ENCODE peak calls at places on chromosomes 3 and 15, in six cellular contexts. One of them, this sample, is unnamed.

GRCh38 chr3:147775411-147775810 is 366.2 kb downstream of the ZIC1 start:
- DNase-seq in cardiac muscle cell: no peak
- DNase-seq in AG09309: no peak
- DNase-seq in upper lobe of left lung: no peak
- DNase-seq in heart left ventricle: no peak
- DNase-seq in MCF 10A: no peak
- DNase-seq in this sample: no peak

GRCh38 chr15:79089331-79089889 is 1.2 kb downstream of the RASGRF1 start:
- DNase-seq in cardiac muscle cell: peak
- DNase-seq in AG09309: no peak
- DNase-seq in upper lobe of left lung: peak
- DNase-seq in heart left ventricle: no peak
- DNase-seq in MCF 10A: no peak
- DNase-seq in this sample: no peak

GRCh38 chr15:40926659-40927496 is 2.3 kb upstream of the DLL4 start:
- DNase-seq in cardiac muscle cell: no peak
- DNase-seq in AG09309: no peak
- DNase-seq in upper lobe of left lung: no peak
- DNase-seq in heart left ventricle: no peak
- DNase-seq in MCF 10A: no peak
- DNase-seq in this sample: no peak

GRCh38 chr3:159859836-159860235 is 128.8 kb upstream of the IL12A start:
- DNase-seq in cardiac muscle cell: no peak
- DNase-seq in AG09309: no peak
- DNase-seq in upper lobe of left lung: no peak
- DNase-seq in heart left ventricle: no peak
- DNase-seq in MCF 10A: no peak
- DNase-seq in this sample: no peak

GRCh38 chr3:146972726-146973125 is 367.6 kb upstream of the PLSCR5 start:
- DNase-seq in cardiac muscle cell: no peak
- DNase-seq in AG09309: peak
- DNase-seq in upper lobe of left lung: no peak
- DNase-seq in heart left ventricle: no peak
- DNase-seq in MCF 10A: no peak
- DNase-seq in this sample: no peak

GRCh38 chr15:58387130-58387529 is 44.7 kb upstream of the LIPC start:
- DNase-seq in cardiac muscle cell: no peak
- DNase-seq in AG09309: peak
- DNase-seq in upper lobe of left lung: no peak
- DNase-seq in heart left ventricle: no peak
- DNase-seq in MCF 10A: no peak
- DNase-seq in this sample: no peak

GRCh38 chr3:167497903-167498302 is 24.1 kb upstream of the SERPINI2 start:
- DNase-seq in cardiac muscle cell: no peak
- DNase-seq in AG09309: no peak
- DNase-seq in upper lobe of left lung: no peak
- DNase-seq in heart left ventricle: no peak
- DNase-seq in MCF 10A: no peak
- DNase-seq in this sample: no peak

GRCh38 chr3:187628169-187628568 is 42.0 kb downstream of the SST start:
- DNase-seq in cardiac muscle cell: peak
- DNase-seq in AG09309: no peak
- DNase-seq in upper lobe of left lung: no peak
- DNase-seq in heart left ventricle: no peak
- DNase-seq in MCF 10A: no peak
- DNase-seq in this sample: no peak

GRCh38 chr3:156548041-156548687 is 6.8 kb downstream of the SSR3 start:
- DNase-seq in cardiac muscle cell: peak
- DNase-seq in AG09309: no peak
- DNase-seq in upper lobe of left lung: no peak
- DNase-seq in heart left ventricle: no peak
- DNase-seq in MCF 10A: no peak
- DNase-seq in this sample: no peak

GRCh38 chr3:42490243-42490642 is 12.2 kb upstream of the VIPR1 start:
- DNase-seq in cardiac muscle cell: peak
- DNase-seq in AG09309: no peak
- DNase-seq in upper lobe of left lung: peak
- DNase-seq in heart left ventricle: peak
- DNase-seq in MCF 10A: peak
- DNase-seq in this sample: peak

GRCh38 chr15:77546050-77546501 is 86.6 kb downstream of the LINGO1 start:
- DNase-seq in cardiac muscle cell: peak
- DNase-seq in AG09309: peak
- DNase-seq in upper lobe of left lung: no peak
- DNase-seq in heart left ventricle: peak
- DNase-seq in MCF 10A: peak
- DNase-seq in this sample: no peak

GRCh38 chr3:172341482-172342059 is 106.7 kb downstream of the GHSR start:
- DNase-seq in cardiac muscle cell: peak
- DNase-seq in AG09309: no peak
- DNase-seq in upper lobe of left lung: no peak
- DNase-seq in heart left ventricle: no peak
- DNase-seq in MCF 10A: peak
- DNase-seq in this sample: no peak

GRCh38 chr3:66153471-66153870 is 67.3 kb upstream of the SLC25A26 start:
- DNase-seq in cardiac muscle cell: peak
- DNase-seq in AG09309: no peak
- DNase-seq in upper lobe of left lung: no peak
- DNase-seq in heart left ventricle: no peak
- DNase-seq in MCF 10A: no peak
- DNase-seq in this sample: no peak

GRCh38 chr15:66454143-66454542 is 43.4 kb downstream of the SNAPC5 start:
- DNase-seq in cardiac muscle cell: no peak
- DNase-seq in AG09309: no peak
- DNase-seq in upper lobe of left lung: no peak
- DNase-seq in heart left ventricle: no peak
- DNase-seq in MCF 10A: peak
- DNase-seq in this sample: no peak

GRCh38 chr3:154981201-154981600 is 98.9 kb upstream of the MME start:
- DNase-seq in cardiac muscle cell: no peak
- DNase-seq in AG09309: no peak
- DNase-seq in upper lobe of left lung: no peak
- DNase-seq in heart left ventricle: no peak
- DNase-seq in MCF 10A: no peak
- DNase-seq in this sample: no peak

GRCh38 chr15:28106294-28107110 is 7.4 kb upstream of the OCA2 start:
- DNase-seq in cardiac muscle cell: peak
- DNase-seq in AG09309: no peak
- DNase-seq in upper lobe of left lung: no peak
- DNase-seq in heart left ventricle: no peak
- DNase-seq in MCF 10A: no peak
- DNase-seq in this sample: no peak

GRCh38 chr15:52076889-52077781 is 35.4 kb downstream of the BCL2L10 start:
- DNase-seq in cardiac muscle cell: no peak
- DNase-seq in AG09309: no peak
- DNase-seq in upper lobe of left lung: no peak
- DNase-seq in heart left ventricle: no peak
- DNase-seq in MCF 10A: peak
- DNase-seq in this sample: no peak

GRCh38 chr3:70815817-70816216 is 503.4 kb upstream of the MDFIC2 start:
- DNase-seq in cardiac muscle cell: no peak
- DNase-seq in AG09309: no peak
- DNase-seq in upper lobe of left lung: no peak
- DNase-seq in heart left ventricle: no peak
- DNase-seq in MCF 10A: peak
- DNase-seq in this sample: no peak

GRCh38 chr15:39942753-39943150 is 8.8 kb downstream of the EIF2AK4 start:
- DNase-seq in cardiac muscle cell: no peak
- DNase-seq in AG09309: no peak
- DNase-seq in upper lobe of left lung: no peak
- DNase-seq in heart left ventricle: no peak
- DNase-seq in MCF 10A: no peak
- DNase-seq in this sample: no peak

GRCh38 chr15:67906382-67906781 is 66.5 kb upstream of the RNU6-1 start:
- DNase-seq in cardiac muscle cell: no peak
- DNase-seq in AG09309: no peak
- DNase-seq in upper lobe of left lung: no peak
- DNase-seq in heart left ventricle: no peak
- DNase-seq in MCF 10A: no peak
- DNase-seq in this sample: no peak

GRCh38 chr3:130849111-130849552 is 44.8 kb upstream of the ATP2C1 start:
- DNase-seq in cardiac muscle cell: no peak
- DNase-seq in AG09309: no peak
- DNase-seq in upper lobe of left lung: peak
- DNase-seq in heart left ventricle: peak
- DNase-seq in MCF 10A: peak
- DNase-seq in this sample: no peak

GRCh38 chr15:51803961-51804360 is 25.5 kb upstream of the TMOD3 start:
- DNase-seq in cardiac muscle cell: no peak
- DNase-seq in AG09309: no peak
- DNase-seq in upper lobe of left lung: no peak
- DNase-seq in heart left ventricle: no peak
- DNase-seq in MCF 10A: no peak
- DNase-seq in this sample: no peak

GRCh38 chr3:132783152-132783551 is 60.9 kb upstream of the NPHP3 start:
- DNase-seq in cardiac muscle cell: no peak
- DNase-seq in AG09309: no peak
- DNase-seq in upper lobe of left lung: no peak
- DNase-seq in heart left ventricle: no peak
- DNase-seq in MCF 10A: no peak
- DNase-seq in this sample: no peak

GRCh38 chr3:187264051-187264450 is 27.5 kb downstream of the MASP1 start:
- DNase-seq in cardiac muscle cell: peak
- DNase-seq in AG09309: no peak
- DNase-seq in upper lobe of left lung: no peak
- DNase-seq in heart left ventricle: no peak
- DNase-seq in MCF 10A: peak
- DNase-seq in this sample: no peak

GRCh38 chr3:128709506-128710210 is 16.3 kb upstream of the RAB7A start:
- DNase-seq in cardiac muscle cell: no peak
- DNase-seq in AG09309: no peak
- DNase-seq in upper lobe of left lung: peak
- DNase-seq in heart left ventricle: no peak
- DNase-seq in MCF 10A: no peak
- DNase-seq in this sample: no peak

DNA sequence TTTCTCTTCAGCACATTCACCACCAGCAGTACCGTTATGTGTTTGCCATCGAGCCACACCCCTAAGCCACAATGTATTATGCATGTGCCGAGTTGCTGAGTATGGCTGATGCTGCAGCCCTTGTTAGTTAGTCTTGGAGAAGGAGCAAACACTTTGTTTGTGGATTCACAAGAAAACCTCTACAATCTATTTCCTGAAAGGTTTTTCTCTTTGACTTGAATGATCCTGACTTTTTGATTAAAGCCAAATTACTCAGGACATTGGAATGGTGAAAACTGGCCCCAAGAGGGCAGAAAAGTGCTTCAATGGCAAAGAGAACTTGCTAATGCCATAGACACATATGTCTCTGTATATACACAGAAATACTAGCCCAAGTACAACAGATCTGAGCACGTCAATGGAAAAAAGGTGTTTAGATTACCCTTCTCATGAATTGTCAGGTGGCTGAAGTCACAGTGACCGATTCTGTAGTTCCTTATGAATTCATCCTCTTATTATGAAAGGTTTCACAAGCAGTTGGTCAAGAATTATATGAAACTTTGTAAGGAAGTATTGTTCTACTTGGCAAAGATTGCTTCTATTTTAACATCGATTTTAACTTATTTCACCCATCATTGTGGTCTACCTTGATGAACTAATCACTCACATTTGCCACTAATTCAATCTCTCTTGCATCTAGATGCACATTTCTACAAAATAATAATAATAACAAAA is 103.0 kb downstream of the P3H2 start:
- DNase-seq in cardiac muscle cell: peak
- DNase-seq in AG09309: peak
- DNase-seq in upper lobe of left lung: no peak
- DNase-seq in heart left ventricle: no peak
- DNase-seq in MCF 10A: peak
- DNase-seq in this sample: no peak
- TF ChIP-seq CTCF in cardiac muscle cell: peak
- TF ChIP-seq CTCF in AG09309: peak
- TF ChIP-seq CTCF in upper lobe of left lung: peak
- TF ChIP-seq CTCF in heart left ventricle: no peak
- TF ChIP-seq CTCF in MCF 10A: peak
- TF ChIP-seq CTCF in this sample: no peak

GRCh38 chr3:150410311-150411105 is 2.4 kb downstream of the TSC22D2 start:
- DNase-seq in cardiac muscle cell: peak
- DNase-seq in AG09309: no peak
- DNase-seq in upper lobe of left lung: peak
- DNase-seq in heart left ventricle: peak
- DNase-seq in MCF 10A: peak
- DNase-seq in this sample: peak
- TF ChIP-seq CTCF in cardiac muscle cell: no peak
- TF ChIP-seq CTCF in AG09309: no peak
- TF ChIP-seq CTCF in upper lobe of left lung: no peak
- TF ChIP-seq CTCF in heart left ventricle: no peak
- TF ChIP-seq CTCF in MCF 10A: no peak
- TF ChIP-seq CTCF in this sample: no peak

GRCh38 chr3:40336101-40336500 is 26.6 kb downstream of the EIF1B start:
- DNase-seq in cardiac muscle cell: no peak
- DNase-seq in AG09309: no peak
- DNase-seq in upper lobe of left lung: no peak
- DNase-seq in heart left ventricle: no peak
- DNase-seq in MCF 10A: no peak
- DNase-seq in this sample: no peak
- TF ChIP-seq CTCF in cardiac muscle cell: no peak
- TF ChIP-seq CTCF in AG09309: no peak
- TF ChIP-seq CTCF in upper lobe of left lung: no peak
- TF ChIP-seq CTCF in heart left ventricle: no peak
- TF ChIP-seq CTCF in MCF 10A: no peak
- TF ChIP-seq CTCF in this sample: no peak

GRCh38 chr3:114151091-114151490 is 27.8 kb downstream of the DRD3 start:
- DNase-seq in cardiac muscle cell: no peak
- DNase-seq in AG09309: no peak
- DNase-seq in upper lobe of left lung: no peak
- DNase-seq in heart left ventricle: no peak
- DNase-seq in MCF 10A: no peak
- DNase-seq in this sample: no peak

GRCh38 chr3:114143817-114144216 is 35.0 kb downstream of the DRD3 start:
- DNase-seq in cardiac muscle cell: no peak
- DNase-seq in AG09309: no peak
- DNase-seq in upper lobe of left lung: no peak
- DNase-seq in heart left ventricle: no peak
- DNase-seq in MCF 10A: no peak
- DNase-seq in this sample: no peak

GRCh38 chr3:114152519-114153151 is 26.2 kb downstream of the DRD3 start:
- DNase-seq in cardiac muscle cell: peak
- DNase-seq in AG09309: peak
- DNase-seq in upper lobe of left lung: peak
- DNase-seq in heart left ventricle: peak
- DNase-seq in MCF 10A: peak
- DNase-seq in this sample: peak

GRCh38 chr3:114144909-114145688 is 33.8 kb downstream of the DRD3 start:
- DNase-seq in cardiac muscle cell: no peak
- DNase-seq in AG09309: peak
- DNase-seq in upper lobe of left lung: no peak
- DNase-seq in heart left ventricle: peak
- DNase-seq in MCF 10A: peak
- DNase-seq in this sample: no peak

DNA sequence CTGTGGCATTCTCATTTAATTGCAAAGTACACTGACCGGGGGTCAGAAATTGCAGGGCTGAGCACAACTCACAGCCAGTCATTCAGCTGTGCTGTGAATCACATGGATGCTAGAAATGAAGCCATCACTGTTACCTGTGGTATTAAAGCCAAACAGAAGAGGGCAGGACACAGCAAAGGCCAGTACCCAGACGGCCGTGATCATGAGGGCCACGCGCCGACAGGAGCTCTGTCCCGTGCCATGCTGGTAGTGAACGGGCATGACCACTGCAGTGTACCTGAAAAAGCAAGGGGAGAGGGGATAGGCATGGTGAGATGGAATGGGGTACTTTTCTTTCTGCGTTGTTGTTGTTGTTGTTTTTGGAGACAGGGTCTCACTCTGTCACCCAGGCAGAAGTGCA is 31.6 kb downstream of the DRD3 start:
- DNase-seq in cardiac muscle cell: no peak
- DNase-seq in AG09309: no peak
- DNase-seq in upper lobe of left lung: no peak
- DNase-seq in heart left ventricle: no peak
- DNase-seq in MCF 10A: no peak
- DNase-seq in this sample: no peak
- TF ChIP-seq CTCF in cardiac muscle cell: no peak
- TF ChIP-seq CTCF in AG09309: no peak
- TF ChIP-seq CTCF in upper lobe of left lung: no peak
- TF ChIP-seq CTCF in heart left ventricle: no peak
- TF ChIP-seq CTCF in MCF 10A: no peak
- TF ChIP-seq CTCF in this sample: no peak

This sample was measured in activated B cell treated with CpG ODN at 0.5 μM for 24 hours.